ENCODE peak calls at places on chromosomes 3 and 15, in four cellular contexts. T is stimulated activated CD4-positive, alpha-beta T cell treated with anti-CD3 and anti-CD28 coated beads, Interleukin-2, amount 100 ng/mL, for 24 hours; J is fibroblast of gingiva; K is GOT3. Y is an unnamed sample.

GRCh38 chr15:99729920-99730319 is 3.3 kb downstream of the LYSMD4 start:
- DNase-seq in T (peak), J (peak), K (no peak), Y (no peak)

GRCh38 chr3:192887047-192887446 is 30.6 kb downstream of the MB21D2 start:
- DNase-seq in T (no peak), J (no peak), K (no peak), Y (no peak)

GRCh38 chr15:68783226-68784054 is 37.3 kb downstream of the ANP32A start:
- DNase-seq in T (peak), J (no peak), K (no peak), Y (no peak)

GRCh38 chr15:57098896-57099295 is 180.5 kb downstream of the TCF12 start:
- DNase-seq in T (no peak), J (peak), K (no peak), Y (no peak)

GRCh38 chr15:37034392-37034791 is 66.0 kb downstream of the MEIS2 start:
- DNase-seq in T (no peak), J (no peak), K (no peak), Y (no peak)

GRCh38 chr3:182697345-182697919 is 95.9 kb upstream of the ATP11B start:
- DNase-seq in T (no peak), J (no peak), K (no peak), Y (no peak)

GRCh38 chr15:80588801-80589200 is 106.3 kb upstream of the ABHD17C start:
- DNase-seq in T (no peak), J (peak), K (no peak), Y (peak)

GRCh38 chr15:80953953-80954778 is 35.5 kb downstream of the MESD start:
- DNase-seq in T (no peak), J (no peak), K (no peak), Y (no peak)

GRCh38 chr3:130699765-130700164 is 46.9 kb downstream of the PIK3R4 start:
- DNase-seq in T (no peak), J (peak), K (no peak), Y (peak)

GRCh38 chr3:54476876-54477275 is 354.5 kb downstream of the CACNA2D3 start:
- DNase-seq in T (no peak), J (no peak), K (no peak), Y (no peak)

GRCh38 chr15:92029767-92030166 is 176.3 kb downstream of the SLCO3A1 start:
- DNase-seq in T (no peak), J (no peak), K (no peak), Y (no peak)

GRCh38 chr3:106333911-106334618 is 465.3 kb upstream of the CBLB start:
- DNase-seq in T (peak), J (no peak), K (no peak), Y (no peak)

Y was measured in SW 1271.